ENCODE peak calls at places on chromosomes 7 and 10, in ten cellular contexts. Z is mammary epithelial cell, B is GM23248, V is fibroblast of lung, P is H1, D is neural progenitor cell, H is DND-41, W is PC-3, N is MM.1S, F is HCT116. R is an unnamed sample.
A peak's percentile ranks its signal among the peaks of the same experiment; 100 is the strongest.

GRCh38 chr7:50718311-50718710 is 64.4 kb downstream of the GRB10 start:
- DNase-seq in W (no peak), D (no peak), N (no peak), B (no peak), F (no peak), H (no peak), V (no peak), P (no peak), Z (no peak), R (peak; percentile 6)

GRCh38 chr10:95430231-95430951 is 130.8 kb downstream of the SORBS1 start:
- DNase-seq in F (peak; percentile 23), W (peak; percentile 75), D (peak; percentile 80), P (peak; percentile 61), B (peak; percentile 71), H (peak; percentile 47), N (peak; percentile 84), V (peak; percentile 62), Z (peak; percentile 62), R (peak; percentile 65)

GRCh38 chr7:112360681-112361080 is 89.6 kb upstream of the IFRD1 start:
- DNase-seq in B (no peak), Z (no peak), W (no peak), D (no peak), V (no peak), N (no peak), H (no peak), F (no peak), P (no peak), R (no peak)

GRCh38 chr10:75143353-75143752 is 31.9 kb downstream of the SAMD8 start:
- DNase-seq in B (peak; percentile 22), H (no peak), F (no peak), D (no peak), P (no peak), W (no peak), N (no peak), V (peak; percentile 27), Z (peak; percentile 46), R (no peak)

GRCh38 chr7:31957756-31958155 is 112.5 kb downstream of the PDE1C start:
- DNase-seq in H (no peak), W (no peak), V (no peak), F (no peak), Z (no peak), P (no peak), B (peak; percentile 44), N (no peak), D (no peak), R (no peak)

GRCh38 chr7:34153680-34154270 is 248.4 kb downstream of the BMPER start:
- DNase-seq in B (peak; percentile 43), P (no peak), Z (no peak), F (no peak), V (peak; percentile 72), D (no peak), H (no peak), N (no peak), W (no peak), R (no peak)

GRCh38 chr7:106365252-106366005 is 80.6 kb upstream of the NAMPT start:
- DNase-seq in Z (peak; percentile 68), F (no peak), P (no peak), V (no peak), B (no peak), H (no peak), D (no peak), N (peak; percentile 77), W (peak; percentile 80), R (no peak)

GRCh38 chr7:100682228-100682741 is 8.7 kb downstream of the GNB2 start:
- DNase-seq in N (no peak), Z (no peak), W (peak; percentile 43), D (no peak), B (peak; percentile 44), V (no peak), P (no peak), F (no peak), H (no peak), R (no peak)

GRCh38 chr10:8051851-8052257 is 2.6 kb upstream of the GATA3 start:
- DNase-seq in Z (peak; percentile 66), P (no peak), W (no peak), B (no peak), D (peak; percentile 91), H (no peak), F (no peak), V (no peak), N (no peak), R (no peak)

GRCh38 chr10:8051109-8051781 is 3.2 kb upstream of the GATA3 start:
- DNase-seq in H (no peak), F (no peak), N (no peak), V (no peak), Z (peak; percentile 63), P (peak; percentile 81), W (no peak), B (no peak), D (peak; percentile 64), R (no peak)

GRCh38 chr10:8049151-8049873 is 5.2 kb upstream of the GATA3 start:
- DNase-seq in F (no peak), H (no peak), Z (peak; percentile 53), D (peak; percentile 65), W (peak; percentile 8), N (no peak), V (no peak), B (no peak), P (peak; percentile 73), R (no peak)

GRCh38 chr10:8049874-8050560 is 4.5 kb upstream of the GATA3 start:
- DNase-seq in V (no peak), F (no peak), Z (peak; percentile 65), B (no peak), N (no peak), W (no peak), H (no peak), P (peak; percentile 82), D (peak; percentile 79), R (no peak)

DNA sequence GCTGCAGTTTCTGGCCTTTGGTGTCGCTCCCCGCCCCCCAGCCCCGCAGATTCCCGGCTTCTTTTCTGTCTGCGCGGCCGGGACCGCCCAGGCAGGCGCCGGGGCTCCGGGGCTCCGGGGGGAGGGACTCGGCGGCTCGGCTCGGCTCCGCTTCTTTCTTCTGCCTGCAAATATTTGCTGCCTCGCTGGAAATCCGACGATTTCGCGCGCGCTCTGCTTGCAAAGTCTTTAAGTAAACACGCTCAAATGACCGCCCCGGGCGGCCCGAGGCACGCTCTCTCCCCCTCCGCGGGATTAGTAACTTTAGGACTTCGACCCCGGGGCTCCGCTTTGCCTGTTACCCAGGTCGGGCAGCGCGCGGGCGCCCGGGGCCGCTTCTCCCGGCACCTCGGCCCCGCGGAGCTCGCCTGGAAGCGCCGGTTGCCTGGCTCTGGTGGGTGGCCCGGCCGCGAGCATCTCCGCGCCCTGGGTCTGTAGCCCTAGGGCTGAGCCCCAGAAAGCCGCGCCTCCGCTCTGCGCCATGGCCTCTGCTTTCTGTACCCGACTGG is 3.9 kb upstream of the GATA3 start:
- DNase-seq in P (no peak), Z (peak; percentile 65), N (no peak), V (peak; percentile 32), F (no peak), W (peak; percentile 75), H (no peak), B (peak; percentile 44), D (peak; percentile 87), R (peak; percentile 93)
- TF ChIP-seq EZH2 in P (peak; percentile 55), Z (no peak), N (no peak), V (no peak), F (no peak), W (no peak), H (no peak), B (peak; percentile 62), D (peak; percentile 15), R (no peak)

GRCh38 chr10:70477661-70478162 is 855 bp upstream of the PALD1 start:
- DNase-seq in Z (peak; percentile 76), D (peak; percentile 20), W (peak; percentile 85), V (no peak), H (peak; percentile 87), B (peak; percentile 35), N (peak; percentile 85), F (peak; percentile 85), P (peak; percentile 59), R (peak; percentile 13)

GRCh38 chr10:70479626-70480253 is 1.2 kb downstream of the PALD1 start:
- DNase-seq in P (peak; percentile 49), B (no peak), F (no peak), H (no peak), V (no peak), N (peak; percentile 35), Z (no peak), W (no peak), D (no peak), R (no peak)

GRCh38 chr10:70479161-70479531 is 579 bp downstream of the PALD1 start:
- DNase-seq in N (peak; percentile 41), Z (no peak), D (peak; percentile 41), B (no peak), F (no peak), W (no peak), P (peak; percentile 79), H (no peak), V (no peak), R (no peak)

GRCh38 chr10:70480254-70480861 is 1.8 kb downstream of the PALD1 start:
- DNase-seq in D (no peak), P (peak; percentile 47), W (no peak), Z (no peak), V (no peak), H (peak; percentile 84), F (no peak), B (no peak), N (peak; percentile 92), R (no peak)

DNA sequence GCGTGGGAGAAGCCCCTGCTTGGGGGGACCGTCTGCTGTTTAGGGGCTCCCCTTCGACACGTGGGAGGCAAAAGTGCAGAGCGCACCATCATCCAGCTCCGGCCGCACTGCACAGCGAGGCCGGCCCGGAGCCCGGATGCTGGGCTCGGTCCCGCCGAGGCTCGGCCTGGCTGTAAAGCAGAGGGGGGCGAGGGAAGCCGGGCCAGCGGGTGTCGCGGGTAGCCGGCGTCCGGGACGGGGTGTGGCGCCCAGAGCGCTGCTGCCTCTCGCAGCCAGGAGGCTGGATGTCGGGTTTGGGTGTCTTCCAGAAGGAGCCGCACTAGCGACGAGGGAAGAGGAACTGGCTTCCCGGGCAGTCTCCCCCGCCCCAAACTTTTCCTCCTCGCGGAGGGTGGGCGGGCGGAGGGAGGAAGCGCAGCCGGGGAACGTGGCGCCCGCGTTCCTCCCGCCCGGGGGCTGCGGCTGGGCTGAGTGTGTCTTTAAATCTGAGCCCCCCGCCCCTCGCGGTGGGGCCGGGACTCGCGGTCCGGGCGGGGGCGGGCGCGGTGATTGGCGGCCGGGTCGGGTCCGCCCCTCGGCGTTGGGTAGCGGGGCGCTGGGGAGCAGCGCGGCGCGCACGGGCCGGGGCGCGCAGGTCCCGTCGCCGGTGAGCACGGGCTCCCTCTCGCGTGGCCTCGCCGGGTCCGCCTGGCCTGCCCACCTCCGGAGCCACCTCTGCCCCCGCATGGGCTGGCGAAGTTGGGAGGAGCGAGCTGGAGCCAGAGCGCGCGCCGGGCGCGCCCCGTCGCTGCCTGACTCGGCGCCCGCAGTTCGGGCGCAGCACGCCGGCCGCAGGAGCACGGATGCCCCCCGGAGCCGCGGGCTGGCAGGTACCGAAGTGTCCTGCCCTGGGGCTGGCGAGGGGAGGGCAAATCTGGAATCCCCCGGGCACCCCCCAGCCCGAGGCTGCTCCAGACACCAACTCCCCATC is at the start of gene PALD1:
- DNase-seq in N (peak; percentile 73), P (peak; percentile 89), F (peak; percentile 48), D (peak; percentile 85), Z (no peak), H (peak; percentile 77), W (peak; percentile 70), B (peak; percentile 57), V (peak; percentile 33), R (no peak)
- TF ChIP-seq EZH2 in N (no peak), P (no peak), F (no peak), D (peak; percentile 63), Z (no peak), H (no peak), W (peak; percentile 69), B (no peak), V (peak; percentile 50), R (no peak)

DNA sequence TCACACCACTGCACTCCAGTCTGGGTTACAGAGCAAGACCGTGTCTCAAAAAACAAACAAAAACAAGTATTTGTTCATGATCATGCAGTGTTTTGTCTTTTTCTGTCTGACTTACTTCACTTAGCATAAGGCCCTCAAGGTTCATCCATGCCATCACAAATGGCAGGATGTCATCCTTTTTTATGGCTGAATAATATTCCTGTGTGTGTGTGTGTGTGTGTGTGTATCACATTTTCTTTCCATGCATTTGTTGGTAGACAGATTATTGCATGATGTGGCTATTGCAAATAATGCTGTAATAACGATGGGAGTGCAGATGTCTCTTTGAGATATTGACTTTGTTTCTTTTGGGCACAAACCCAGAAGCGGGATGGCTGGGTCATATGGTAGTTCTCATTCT is 14.3 kb upstream of the MNX1 start:
- DNase-seq in H (no peak), V (no peak), P (no peak), F (no peak), N (no peak), D (no peak), B (no peak), W (no peak), Z (no peak), R (no peak)
- TF ChIP-seq EZH2 in H (no peak), V (no peak), P (no peak), F (no peak), N (no peak), D (no peak), B (no peak), W (no peak), Z (no peak), R (no peak)

DNA sequence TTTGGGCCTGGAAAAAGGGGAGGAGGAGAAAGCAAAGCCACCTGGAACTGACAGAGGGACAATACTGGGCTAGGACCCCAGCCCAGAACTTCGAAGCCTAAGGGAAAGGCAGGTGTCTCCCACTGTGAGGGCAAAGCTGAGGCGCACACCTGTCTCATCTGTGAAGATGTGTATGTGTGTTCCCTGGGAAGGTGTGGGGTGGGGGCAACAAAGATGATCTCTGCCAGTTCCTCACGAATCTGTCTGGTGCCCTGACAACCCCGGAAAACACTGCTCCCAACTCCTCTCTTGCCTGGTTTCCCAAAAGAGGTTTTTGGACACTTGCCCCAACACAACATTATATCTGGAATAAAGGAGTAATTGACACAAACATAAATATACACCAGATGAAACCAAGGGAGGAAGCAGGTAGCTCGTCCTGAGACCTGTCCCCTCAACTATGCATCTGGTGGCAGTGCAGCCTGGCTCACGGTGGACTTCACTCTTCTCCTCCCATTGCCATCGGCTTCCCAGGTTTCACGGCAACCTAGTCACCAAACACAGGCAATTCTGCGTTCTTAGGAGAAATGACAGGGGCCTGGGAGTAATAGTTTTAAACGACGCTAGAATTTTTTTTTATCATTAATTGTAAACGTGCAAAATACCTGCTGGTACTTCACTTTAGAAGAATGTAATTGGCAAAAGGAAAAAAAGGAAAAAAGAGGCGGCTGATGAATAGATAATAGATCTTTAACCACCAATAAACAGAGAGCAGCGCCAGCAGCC is 1.7 kb upstream of the EMX2 start:
- DNase-seq in V (no peak), F (no peak), W (no peak), H (no peak), D (no peak), P (no peak), B (no peak), N (no peak), Z (no peak), R (no peak)
- TF ChIP-seq EZH2 in V (peak; percentile 37), F (no peak), W (no peak), H (no peak), D (no peak), P (no peak), B (no peak), N (no peak), Z (no peak), R (no peak)

R was measured in HepG2.